ENCODE peak calls at places on chromosomes 4 and X, in seven cellular contexts. S is SK-N-SH, L is iPS DF 6.9, Y is OCI-LY7, X is left ventricle myocardium inferior, T is adrenal gland, H is breast epithelium. K is an unnamed sample.

GRCh38 chr4:52996261-52997131 is 134.4 kb downstream of the RASL11B start:
- DNase-seq in S (peak; percentile 71), L (no peak), Y (no peak), X (peak; percentile 47), T (peak; percentile 83), H (no peak), K (no peak)

GRCh38 chr4:112210777-112211176 is 20.8 kb upstream of the AP1AR start:
- DNase-seq in S (no peak), L (no peak), Y (no peak), X (no peak), T (no peak), H (no peak), K (no peak)

GRCh38 chr4:158778712-158779111 is 9.9 kb downstream of the FNIP2 start:
- DNase-seq in S (no peak), L (no peak), Y (no peak), X (no peak), T (no peak), H (no peak), K (no peak)

GRCh38 chrX:120753413-120754251 is 122.0 kb downstream of the CT47B1 start:
- DNase-seq in S (no peak), L (no peak), Y (peak; percentile 62), X (no peak), T (no peak), H (no peak), K (no peak)

GRCh38 chr4:54723220-54723619 is 65.5 kb downstream of the KIT start:
- DNase-seq in S (peak; percentile 37), L (no peak), Y (no peak), X (no peak), T (no peak), H (no peak), K (no peak)

GRCh38 chrX:9677098-9677739 is 88.4 kb downstream of the GPR143 start:
- DNase-seq in S (no peak), L (no peak), Y (no peak), X (no peak), T (no peak), H (no peak), K (peak; percentile 37)

GRCh38 chrX:53695901-53696300 is 9.4 kb upstream of the HUWE1 start:
- DNase-seq in S (no peak), L (no peak), Y (no peak), X (no peak), T (peak; percentile 65), H (no peak), K (no peak)

GRCh38 chr4:176939445-176939844 is 146.7 kb upstream of the VEGFC start:
- DNase-seq in S (no peak), L (no peak), Y (no peak), X (no peak), T (no peak), H (no peak), K (peak; percentile 30)

GRCh38 chrX:66677430-66677829 is 38.6 kb upstream of the EDA2R start:
- DNase-seq in S (no peak), L (no peak), Y (no peak), X (no peak), T (no peak), H (no peak), K (no peak)

GRCh38 chrX:139201924-139202323 is 328.6 kb upstream of the F9 start:
- DNase-seq in S (no peak), L (no peak), Y (no peak), X (no peak), T (no peak), H (no peak), K (no peak)

GRCh38 chr4:8200302-8200975 is 1.3 kb downstream of the SH3TC1 start:
- DNase-seq in S (no peak), L (no peak), Y (peak; percentile 81), X (peak; percentile 82), T (peak; percentile 76), H (no peak), K (peak; percentile 67)

GRCh38 chr4:113582737-113583136 is 178.8 kb downstream of the CAMK2D start:
- DNase-seq in S (no peak), L (no peak), Y (no peak), X (peak; percentile 44), T (no peak), H (no peak), K (no peak)

GRCh38 chr4:73406548-73406875 is 2.4 kb downstream of the ALB start:
- DNase-seq in S (no peak), L (no peak), Y (no peak), X (no peak), T (no peak), H (no peak), K (no peak)

GRCh38 chr4:169195032-169195431 is 75.7 kb downstream of the SH3RF1 start:
- DNase-seq in S (no peak), L (no peak), Y (no peak), X (no peak), T (no peak), H (no peak), K (no peak)

GRCh38 chr4:2073808-2074481 is 14.8 kb downstream of the NAT8L start:
- DNase-seq in S (peak; percentile 38), L (no peak), Y (no peak), X (no peak), T (no peak), H (no peak), K (no peak)

GRCh38 chrX:12949927-12950656 is 24.8 kb upstream of the TMSB4X start:
- DNase-seq in S (no peak), L (no peak), Y (peak; percentile 84), X (peak; percentile 71), T (peak; percentile 95), H (peak; percentile 62), K (peak; percentile 88)

GRCh38 chr4:153067376-153067775 is 131.3 kb downstream of the FHDC1 start:
- DNase-seq in S (no peak), L (no peak), Y (no peak), X (no peak), T (no peak), H (no peak), K (no peak)

GRCh38 chrX:136186023-136186413 is 38.7 kb downstream of the FHL1 start:
- DNase-seq in S (no peak), L (no peak), Y (no peak), X (no peak), T (no peak), H (no peak), K (no peak)
- H3K4me3 ChIP-seq in S (no peak overlapping the region), L (no peak overlapping the region), Y (no peak overlapping the region), X (peak overlapping the region; percentile 35), T (no peak overlapping the region), H (no peak overlapping the region), K (no peak overlapping the region)

DNA sequence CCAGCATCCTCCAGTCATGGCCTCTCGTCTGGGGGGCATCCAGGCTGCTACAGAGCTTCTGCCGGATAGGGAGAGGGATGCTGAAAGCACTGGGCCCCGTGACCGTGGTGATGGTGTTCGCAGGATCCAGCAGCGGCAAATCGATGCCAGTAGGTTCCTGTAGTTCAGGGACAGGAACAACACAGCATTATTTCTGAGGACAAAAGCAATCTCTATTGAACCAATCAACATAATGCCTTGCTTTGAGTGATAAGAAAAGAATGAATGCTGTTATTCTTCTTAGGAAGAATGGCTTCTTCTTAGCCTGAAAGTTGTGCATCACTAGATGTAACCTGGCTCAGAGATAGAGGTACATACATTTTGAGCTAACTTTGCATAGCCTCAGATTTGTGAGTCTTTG is 378.6 kb downstream of the UNC5C start:
- DNase-seq in S (no peak), L (no peak), Y (no peak), X (no peak), T (no peak), H (no peak), K (no peak)
- H3K27ac ChIP-seq in S (peak overlapping the region; percentile 58), L (no peak overlapping the region), Y (no peak overlapping the region), X (no peak overlapping the region), T (no peak overlapping the region), H (no peak overlapping the region), K (no peak overlapping the region)

GRCh38 chr4:184666670-184667069 is 17.1 kb downstream of the PRIMPOL start:
- DNase-seq in S (no peak), L (no peak), Y (no peak), X (no peak), T (no peak), H (no peak), K (no peak)
- H3K4me1 ChIP-seq in S (peaks cover 5% of the 10 kb centered on the region), L (no peaks in the 10 kb centered on the region), Y (peaks cover 12% of the 10 kb centered on the region), X (peaks cover 11% of the 10 kb centered on the region), T (no peaks in the 10 kb centered on the region), H (no peaks in the 10 kb centered on the region), K (peaks cover 24% of the 10 kb centered on the region)

GRCh38 chr4:123393696-123394095 is 2.9 kb upstream of the SPRY1 start:
- DNase-seq in S (no peak), L (no peak), Y (no peak), X (no peak), T (no peak), H (no peak), K (no peak)
- H3K4me3 ChIP-seq in S (no peak overlapping the region), L (no peak overlapping the region), Y (no peak overlapping the region), X (peak overlapping the region; percentile 39), T (no peak overlapping the region), H (no peak overlapping the region), K (no peak overlapping the region)